ENCODE peak calls at places on chromosomes 7 and 10, in ten cellular contexts. X is tibial nerve; H is NCI-H2081; I is stimulated activated CD8-positive, alpha-beta memory T cell treated with anti-CD3 and anti-CD28 coated beads, Interleukin-4, amount 100 ng/mL, for 1 hour; L is activated T-cell treated with anti-CD3 and anti-CD28 coated beads, Interleukin-2, amount 50 U/mL, for 24 hours; A is HEK293T; T is GM23338; R is GM10248; Q is HuH-7; F is fibroblast of pulmonary artery. Z is an unnamed sample.

GRCh38 chr7:95478139-95479037 is 7.4 kb upstream of the ASB4 start:
- DNase-seq in L (no peak), T (peak; percentile 71), A (no peak), X (no peak), I (no peak), R (no peak), Q (no peak), H (peak; percentile 87), F (peak; percentile 70), Z (no peak)

GRCh38 chr10:62851449-62851848 is 35.3 kb upstream of the EGR2 start:
- DNase-seq in X (no peak), H (peak; percentile 2), A (peak; percentile 12), L (no peak), R (no peak), T (peak; percentile 78), Q (no peak), I (no peak), F (peak; percentile 36), Z (no peak)

GRCh38 chr10:27695704-27696103 is 49.9 kb downstream of the MKX start:
- DNase-seq in Q (no peak), H (no peak), A (no peak), F (no peak), R (no peak), I (no peak), X (no peak), L (no peak), T (no peak), Z (no peak)

GRCh38 chr10:454860-455259 is 234.6 kb downstream of the DIP2C start:
- DNase-seq in A (peak; percentile 22), H (no peak), Q (no peak), F (peak; percentile 92), I (no peak), T (no peak), R (no peak), X (no peak), L (no peak), Z (no peak)

GRCh38 chr10:112280205-112280921 is 2.8 kb upstream of the TECTB start:
- DNase-seq in R (no peak), Q (peak; percentile 38), T (no peak), L (no peak), I (no peak), A (no peak), F (no peak), X (no peak), H (no peak), Z (no peak)

GRCh38 chr10:110544958-110545537 is 22.4 kb upstream of the SMC3 start:
- DNase-seq in I (no peak), L (no peak), T (no peak), H (no peak), X (no peak), R (no peak), Q (no peak), F (peak; percentile 45), A (no peak), Z (no peak)

GRCh38 chr7:51455948-51456347 is 139.3 kb upstream of the COBL start:
- DNase-seq in F (no peak), Q (no peak), T (peak; percentile 30), X (no peak), I (no peak), L (no peak), R (no peak), A (no peak), H (peak; percentile 58), Z (no peak)

GRCh38 chr7:79820387-79820786 is 314.2 kb upstream of the GNAI1 start:
- DNase-seq in L (no peak), T (peak; percentile 6), Q (peak; percentile 24), X (no peak), R (no peak), A (peak; percentile 37), F (peak; percentile 89), H (peak; percentile 53), I (no peak), Z (no peak)

GRCh38 chr10:30915141-30915540 is 116.5 kb downstream of the ZNF438 start:
- DNase-seq in T (no peak), L (no peak), A (no peak), Q (no peak), R (no peak), H (no peak), X (no peak), I (no peak), F (peak; percentile 83), Z (no peak)

GRCh38 chr7:132742152-132742551 is 165.9 kb upstream of the PLXNA4 start:
- DNase-seq in R (no peak), T (no peak), I (no peak), H (no peak), A (no peak), Q (no peak), F (peak; percentile 96), X (peak; percentile 11), L (no peak), Z (no peak)

GRCh38 chr7:111159426-111159825 is 68.5 kb downstream of the LRRN3 start:
- DNase-seq in A (no peak), I (no peak), X (no peak), R (no peak), H (no peak), T (no peak), Q (no peak), F (peak; percentile 15), L (no peak), Z (no peak)

GRCh38 chr7:90119178-90119971 is 34.9 kb upstream of the STEAP1 start:
- DNase-seq in X (no peak), R (no peak), I (peak; percentile 2), L (peak; percentile 54), A (no peak), T (peak; percentile 55), F (peak; percentile 20), H (peak; percentile 80), Q (peak; percentile 3), Z (no peak)

GRCh38 chr7:69622014-69622818 is 23.9 kb downstream of the AUTS2 start:
- DNase-seq in I (no peak), L (no peak), R (no peak), F (no peak), X (no peak), T (peak; percentile 68), A (no peak), Q (no peak), H (no peak), Z (no peak)

GRCh38 chr7:5225616-5226290 is 35.7 kb downstream of the WIPI2 start:
- DNase-seq in A (no peak), H (no peak), I (no peak), R (no peak), L (no peak), X (no peak), Q (no peak), F (no peak), T (no peak), Z (no peak)

GRCh38 chr7:124130-124949 is 68.0 kb upstream of the FAM20C start:
- DNase-seq in H (no peak), T (peak; percentile 52), F (no peak), R (no peak), I (no peak), Q (no peak), X (no peak), A (no peak), L (no peak), Z (no peak)

GRCh38 chr7:42080831-42081230 is 156.2 kb downstream of the GLI3 start:
- DNase-seq in H (no peak), I (no peak), L (no peak), A (no peak), F (no peak), X (no peak), Q (no peak), T (no peak), R (no peak), Z (no peak)

GRCh38 chr7:123460616-123461015 is 73.8 kb downstream of the IQUB start:
- DNase-seq in R (no peak), X (no peak), I (no peak), H (no peak), T (peak; percentile 8), A (no peak), L (no peak), F (peak; percentile 93), Q (no peak), Z (no peak)

GRCh38 chr7:139772115-139772514 is 5.7 kb downstream of the HIPK2 start:
- DNase-seq in X (no peak), T (no peak), R (no peak), Q (peak; percentile 52), H (no peak), L (no peak), A (no peak), F (no peak), I (no peak), Z (no peak)

GRCh38 chr10:80511984-80512634 is 25.6 kb upstream of the SH2D4B start:
- DNase-seq in F (no peak), X (no peak), H (no peak), R (no peak), I (no peak), Q (no peak), L (no peak), T (no peak), A (no peak), Z (no peak)

GRCh38 chr10:30786131-30786530 is 156.6 kb upstream of the LYZL2 start:
- DNase-seq in R (no peak), T (no peak), X (no peak), L (no peak), I (no peak), A (no peak), H (no peak), F (no peak), Q (no peak), Z (no peak)

GRCh38 chr7:95871078-95871848 is 98.9 kb downstream of the DYNC1I1 start:
- DNase-seq in R (peak; percentile 49), X (peak; percentile 40), F (peak; percentile 64), A (peak; percentile 61), H (peak; percentile 80), I (no peak), T (peak; percentile 86), Q (peak; percentile 26), L (no peak), Z (no peak)

GRCh38 chr7:112821345-112821744 is 31.2 kb upstream of the TMEM168 start:
- DNase-seq in X (no peak), L (no peak), I (no peak), H (no peak), R (no peak), Q (no peak), T (no peak), A (no peak), F (no peak), Z (no peak)

GRCh38 chr10:24894309-24894708 is 58.1 kb downstream of the PRTFDC1 start:
- DNase-seq in T (no peak), X (no peak), A (no peak), F (peak; percentile 82), I (no peak), Q (no peak), H (no peak), L (no peak), R (no peak), Z (no peak)

GRCh38 chr10:122147731-122148130 is 123.4 kb upstream of the BTBD16 start:
- DNase-seq in R (no peak), H (no peak), L (no peak), T (no peak), X (no peak), I (no peak), Q (no peak), F (peak; percentile 40), A (no peak), Z (no peak)

GRCh38 chr7:44275829-44276570 is 49.4 kb downstream of the CAMK2B start:
- DNase-seq in R (no peak), Q (no peak), I (no peak), L (no peak), H (peak; percentile 45), F (no peak), X (no peak), A (peak; percentile 66), T (peak; percentile 91), Z (no peak)

GRCh38 chr7:157004050-157004838 is 6.2 kb downstream of the MNX1 start:
- DNase-seq in T (no peak), F (peak; percentile 42), I (no peak), H (no peak), R (no peak), X (no peak), A (no peak), L (no peak), Q (no peak), Z (no peak)

GRCh38 chr10:124994573-124995473 is 52.9 kb downstream of the ZRANB1 start:
- DNase-seq in H (no peak), F (no peak), A (no peak), L (peak; percentile 24), Q (no peak), X (no peak), I (no peak), R (peak; percentile 9), T (no peak), Z (no peak)

GRCh38 chr7:51306761-51307160 is 9.8 kb downstream of the COBL start:
- DNase-seq in L (no peak), F (no peak), I (no peak), R (no peak), Q (no peak), T (no peak), A (no peak), H (no peak), X (no peak), Z (no peak)